ENCODE peak calls at places on chromosome 1, in six cellular contexts. S is fibroblast of lung, B is A549, T is OCI-LY7, D is endodermal cell, W is GM23338. E is an unnamed sample.

GRCh38 chr1:202433155-202434043 is 84.9 kb downstream of the PPP1R12B start:
- DNase-seq in S (no peak), B (no peak), T (no peak), D (no peak), W (no peak), E (no peak)

GRCh38 chr1:186046437-186047233 is 312.4 kb downstream of the HMCN1 start:
- DNase-seq in S (no peak), B (no peak), T (no peak), D (no peak), W (no peak), E (no peak)

GRCh38 chr1:44812822-44813543 is 4.7 kb downstream of the BTBD19 start:
- DNase-seq in S (no peak), B (no peak), T (no peak), D (peak; percentile 77), W (no peak), E (peak; percentile 30)

GRCh38 chr1:201423655-201424610 is 2.4 kb upstream of the TNNI1 start:
- DNase-seq in S (no peak), B (no peak), T (no peak), D (no peak), W (no peak), E (no peak)

GRCh38 chr1:181936269-181936668 is 125.2 kb downstream of the ZNF648 start:
- DNase-seq in S (no peak), B (no peak), T (no peak), D (no peak), W (no peak), E (no peak)

GRCh38 chr1:226429051-226429461 is 21.2 kb upstream of the PARP1 start:
- DNase-seq in S (no peak), B (no peak), T (peak; percentile 44), D (peak; percentile 66), W (no peak), E (no peak)

GRCh38 chr1:89962742-89963075 is 32.2 kb upstream of the ZNF326 start:
- DNase-seq in S (no peak), B (no peak), T (no peak), D (no peak), W (no peak), E (no peak)

GRCh38 chr1:100188617-100189016 is 10.6 kb upstream of the LRRC39 start:
- DNase-seq in S (peak; percentile 96), B (no peak), T (no peak), D (no peak), W (no peak), E (no peak)

GRCh38 chr1:94396356-94396755 is 21.8 kb upstream of the ABCD3 start:
- DNase-seq in S (no peak), B (no peak), T (no peak), D (peak; percentile 82), W (peak; percentile 78), E (no peak)

DNA sequence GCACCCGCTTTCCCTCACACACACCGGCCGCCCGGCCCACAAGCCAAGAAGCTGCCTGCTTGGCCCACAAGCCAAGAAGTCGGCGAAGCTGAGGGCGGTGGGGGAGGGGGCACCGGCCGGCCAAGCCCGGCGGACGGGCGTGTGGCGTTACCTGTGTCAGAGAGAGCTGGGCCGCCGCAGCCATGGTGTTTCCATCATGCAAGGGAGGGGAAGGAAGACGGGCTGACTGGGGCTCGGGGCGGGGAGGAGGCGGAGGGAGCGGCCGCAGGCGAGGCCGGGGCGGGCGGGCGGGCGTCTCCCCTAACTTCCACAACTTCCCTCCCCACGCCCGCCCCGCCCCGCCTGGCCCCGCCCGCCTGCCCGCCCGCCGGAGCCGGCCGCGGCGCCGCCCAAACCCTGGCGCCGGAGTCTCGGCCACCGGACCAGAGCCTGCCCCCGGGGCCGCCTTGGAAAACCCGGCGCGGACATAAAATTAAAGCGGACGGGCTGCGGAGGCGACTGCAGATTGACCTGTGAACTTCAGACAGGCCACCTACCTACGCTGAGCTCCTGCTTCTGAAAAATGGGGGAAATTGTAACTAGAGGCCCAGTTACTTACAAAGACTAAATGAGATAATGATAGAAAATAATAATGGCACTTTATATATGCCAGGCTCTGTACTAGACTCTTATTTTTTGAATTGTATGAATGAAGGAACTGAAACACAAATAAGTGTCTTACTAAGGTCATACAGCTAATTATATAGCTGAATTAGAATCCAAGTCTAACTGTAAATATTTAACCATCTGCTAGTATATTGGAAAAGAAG is at the start of gene EPS15:
- DNase-seq in S (peak; percentile 75), B (peak; percentile 69), T (peak; percentile 89), D (peak; percentile 96), W (peak; percentile 92), E (peak; percentile 88)
- TF ChIP-seq CTCF in S (no peak), B (no peak), T (no peak), D (no peak), W (no peak), E (no peak)

GRCh38 chr1:10472220-10473144 is at the start of gene DFFA:
- DNase-seq in S (peak; percentile 95), B (peak; percentile 90), T (peak; percentile 98), D (peak; percentile 99), W (peak; percentile 100), E (peak; percentile 89)
- H3K4me3 ChIP-seq in S (peak within 1 kb of the TSS; percentile 72), B (peak within 1 kb of the TSS; percentile 59), T (peak within 1 kb of the TSS; percentile 85), D (peak within 1 kb of the TSS; percentile 86), W (peak within 1 kb of the TSS; percentile 78), E (peak within 1 kb of the TSS; percentile 63)

DNA sequence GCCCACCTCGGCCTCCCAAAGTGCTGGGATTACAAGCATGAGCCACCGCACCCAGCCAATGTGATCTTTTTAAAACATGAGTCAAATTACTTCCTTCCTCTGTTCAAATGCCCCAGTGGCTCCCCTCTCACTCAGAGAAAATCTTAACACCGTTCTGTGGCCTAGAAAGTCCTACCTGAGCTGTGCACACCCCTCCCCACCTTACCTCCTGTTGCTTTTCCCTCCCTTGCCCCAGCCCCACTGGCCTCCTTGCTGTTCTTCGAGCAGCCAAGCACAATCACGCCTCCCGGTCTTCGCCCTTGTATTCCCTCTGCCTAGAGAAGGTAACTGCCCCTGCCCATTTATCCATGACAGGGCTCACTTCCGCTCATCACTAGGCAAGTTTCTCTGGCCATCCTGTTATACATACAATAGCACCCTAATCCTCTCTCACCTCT is 62.6 kb upstream of the RPL11 start:
- DNase-seq in S (no peak), B (no peak), T (peak; percentile 78), D (peak; percentile 75), W (no peak), E (no peak)
- H3K4me1 ChIP-seq in S (no peaks in the 10 kb centered on the region), B (peaks cover 20% of the 10 kb centered on the region), T (peaks cover 93% of the 10 kb centered on the region), D (no peaks in the 10 kb centered on the region), W (peaks cover 3% of the 10 kb centered on the region), E (no peaks in the 10 kb centered on the region)

GRCh38 chr1:188188317-188188716 is 1359.6 kb downstream of the PLA2G4A start:
- DNase-seq in S (no peak), B (no peak), T (no peak), D (no peak), W (no peak), E (no peak)
- TF ChIP-seq CTCF in S (no peak), B (no peak), T (no peak), D (peak; percentile 63), W (peak; percentile 19), E (no peak)

GRCh38 chr1:40712997-40713396 is 21.5 kb downstream of the NFYC start:
- DNase-seq in S (no peak), B (no peak), T (peak; percentile 81), D (no peak), W (no peak), E (no peak)
- H3K4me3 ChIP-seq in S (no peak overlapping the region), B (no peak overlapping the region), T (peak overlapping the region; percentile 50), D (no peak overlapping the region), W (no peak overlapping the region), E (no peak overlapping the region)

DNA sequence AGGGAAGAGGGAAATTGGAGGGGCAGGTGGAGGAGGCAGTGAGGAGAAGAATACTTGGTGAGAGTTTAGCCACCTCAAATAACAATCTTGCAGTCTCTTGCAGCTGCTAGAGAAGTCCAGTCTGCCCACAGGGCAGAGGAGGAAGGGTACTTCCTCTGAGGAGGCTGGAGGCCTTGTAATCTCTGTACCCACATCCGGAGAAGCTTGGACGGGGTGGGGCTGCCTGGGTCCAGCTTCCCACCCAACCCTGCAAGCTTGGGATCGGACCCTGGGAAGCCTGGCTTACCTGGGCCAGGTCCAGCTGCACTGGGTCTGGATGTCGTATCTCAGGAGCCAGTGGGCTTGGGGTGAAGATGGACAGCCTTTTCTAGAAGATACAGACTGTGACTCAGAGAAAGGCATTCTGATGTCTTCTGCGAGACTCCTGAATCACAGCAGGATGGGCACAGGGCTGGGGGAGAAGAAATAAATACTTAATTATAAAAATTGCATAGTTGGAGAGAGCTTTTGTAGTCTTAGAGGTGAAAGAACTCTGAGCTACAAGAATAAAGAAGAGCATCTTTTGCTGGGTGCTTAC is 111.8 kb upstream of the JUN start:
- DNase-seq in S (no peak), B (no peak), T (no peak), D (no peak), W (no peak), E (peak; percentile 38)
- H3K4me1 ChIP-seq in S (peaks cover 2% of the 10 kb centered on the region), B (peaks cover 27% of the 10 kb centered on the region), T (no peaks in the 10 kb centered on the region), D (peaks cover 24% of the 10 kb centered on the region), W (no peaks in the 10 kb centered on the region), E (peaks cover 12% of the 10 kb centered on the region)

GRCh38 chr1:20089328-20090077 is 19.5 kb downstream of the PLA2G5 start:
- DNase-seq in S (no peak), B (peak; percentile 6), T (no peak), D (peak; percentile 70), W (peak; percentile 75), E (no peak)

GRCh38 chr1:20090641-20091040 is 20.6 kb downstream of the PLA2G5 start:
- DNase-seq in S (no peak), B (no peak), T (no peak), D (no peak), W (no peak), E (no peak)

GRCh38 chr1:20086800-20087199 is 16.8 kb downstream of the PLA2G5 start:
- DNase-seq in S (no peak), B (no peak), T (no peak), D (no peak), W (no peak), E (no peak)

GRCh38 chr1:20090119-20090518 is 20.1 kb downstream of the PLA2G5 start:
- DNase-seq in S (no peak), B (no peak), T (no peak), D (no peak), W (no peak), E (no peak)

DNA sequence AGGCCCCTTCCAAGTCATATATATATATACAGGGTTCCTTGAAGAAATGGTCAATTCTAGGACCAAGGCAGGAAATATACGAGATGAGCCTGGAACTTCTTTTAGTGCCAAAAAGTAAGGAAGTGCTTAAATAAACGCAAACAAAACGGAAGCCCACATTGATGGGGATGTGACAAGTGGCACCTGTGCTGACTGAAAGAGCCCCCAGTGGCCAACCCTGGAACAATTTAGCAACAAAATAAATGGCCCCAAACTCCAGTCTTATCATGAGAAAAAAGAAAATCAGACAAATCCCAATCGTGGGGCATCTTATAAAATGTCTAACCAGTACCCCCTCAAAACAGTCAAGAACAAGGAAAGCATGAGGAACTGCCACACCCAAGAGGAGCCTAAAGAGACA is 17.7 kb downstream of the PLA2G5 start:
- DNase-seq in S (no peak), B (peak; percentile 16), T (peak; percentile 58), D (no peak), W (peak; percentile 51), E (no peak)
- TF ChIP-seq CTCF in S (no peak), B (no peak), T (peak; percentile 81), D (peak; percentile 66), W (peak; percentile 57), E (no peak)

E was measured in pancreas.